ENCODE peak calls at places on chromosomes 12 and 14, in four cellular contexts. F is A673, Y is endodermal cell, K is cardiac fibroblast. M is an unnamed sample.

GRCh38 chr12:108532061-108532848 is 17.2 kb downstream of the FICD start:
- DNase-seq in F (peak; percentile 85), K (no peak), Y (no peak), M (no peak)

GRCh38 chr14:56059054-56059453 is 59.2 kb upstream of the PELI2 start:
- DNase-seq in Y (no peak), K (peak; percentile 11), F (no peak), M (no peak)

GRCh38 chr12:47223848-47224213 is 144.1 kb upstream of the AMIGO2 start:
- DNase-seq in F (no peak), K (peak; percentile 44), Y (no peak), M (no peak)

GRCh38 chr12:104958946-104959841 is 1.1 kb upstream of the SLC41A2 start:
- DNase-seq in F (no peak), K (peak; percentile 46), Y (peak; percentile 72), M (no peak)

GRCh38 chr12:34190054-34190453 is 167.8 kb downstream of the ALG10 start:
- DNase-seq in Y (no peak), F (no peak), K (no peak), M (no peak)

GRCh38 chr12:120055639-120056038 is 60.9 kb downstream of the RAB35 start:
- DNase-seq in Y (no peak), K (no peak), F (no peak), M (no peak)

GRCh38 chr12:10027311-10028099 is 3.0 kb upstream of the CLEC9A start:
- DNase-seq in F (peak; percentile 68), K (peak; percentile 59), Y (no peak), M (peak; percentile 60)

GRCh38 chr12:46553266-46553665 is 180.7 kb upstream of the SLC38A2 start:
- DNase-seq in Y (no peak), F (peak; percentile 51), K (peak; percentile 91), M (no peak)

GRCh38 chr12:122841544-122842321 is 6.5 kb downstream of the HIP1R start:
- DNase-seq in Y (peak; percentile 59), K (peak; percentile 78), F (no peak), M (no peak)

GRCh38 chr12:19833775-19834501 is 394.6 kb downstream of the AEBP2 start:
- DNase-seq in Y (no peak), K (peak; percentile 78), F (peak; percentile 19), M (peak; percentile 67)

GRCh38 chr14:101077511-101078074 is 174.1 kb upstream of the RTL1 start:
- DNase-seq in Y (peak; percentile 92), K (no peak), F (peak; percentile 18), M (no peak)

GRCh38 chr14:95424533-95424932 is 91.9 kb downstream of the SYNE3 start:
- DNase-seq in Y (no peak), K (peak; percentile 68), F (no peak), M (peak; percentile 10)

GRCh38 chr14:77339407-77339806 is 18.6 kb downstream of the GSTZ1 start:
- DNase-seq in K (peak; percentile 79), F (no peak), Y (no peak), M (peak; percentile 34)

GRCh38 chr14:90675399-90675798 is 140.8 kb downstream of the TTC7B start:
- DNase-seq in Y (no peak), F (no peak), K (peak; percentile 36), M (peak; percentile 61)

GRCh38 chr12:116718578-116719454 is 19.1 kb downstream of the SPRING1 start:
- DNase-seq in F (peak; percentile 69), K (peak; percentile 45), Y (no peak), M (no peak)

GRCh38 chr12:16347391-16348298 is at the start of gene MGST1:
- DNase-seq in Y (peak; percentile 98), F (peak; percentile 29), K (peak; percentile 74), M (no peak)

GRCh38 chr14:39781466-39781865 is 349.2 kb upstream of the FBXO33 start:
- DNase-seq in K (no peak), F (no peak), Y (peak; percentile 59), M (no peak)

GRCh38 chr12:51976376-51977160 is 25.1 kb downstream of the ACVR1B start:
- DNase-seq in F (no peak), K (peak; percentile 86), Y (no peak), M (peak; percentile 55)

GRCh38 chr12:69886101-69886500 is 61.1 kb downstream of the MYRFL start:
- DNase-seq in F (no peak), K (no peak), Y (no peak), M (no peak)

DNA sequence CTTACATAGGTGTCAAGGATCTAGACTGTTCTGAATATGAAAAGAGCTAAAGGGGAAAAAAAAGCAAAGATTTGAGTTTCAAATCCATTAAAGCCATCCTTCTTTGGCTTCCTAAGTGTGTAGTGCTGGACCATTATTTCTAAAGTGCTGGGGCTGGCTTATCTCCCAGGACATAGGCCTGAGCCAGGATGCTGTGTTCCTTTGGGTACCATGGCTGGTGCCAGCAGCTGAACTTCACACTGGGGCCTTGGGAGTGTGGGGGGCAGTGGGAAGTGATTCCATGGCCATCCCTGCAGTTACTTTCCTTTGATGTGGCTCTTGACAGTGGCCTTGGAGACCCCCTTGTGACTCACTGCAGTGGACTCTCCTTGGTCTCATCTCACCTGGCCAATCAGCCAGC is 20.8 kb downstream of the PRMT8 start:
- DNase-seq in Y (no peak), F (no peak), K (no peak), M (no peak)
- H3K4me3 ChIP-seq in Y (no peak overlapping the region), F (no peak overlapping the region), K (no peak overlapping the region), M (no peak overlapping the region)

GRCh38 chr14:73240816-73241480 is 3.6 kb downstream of the PAPLN start:
- DNase-seq in F (no peak), K (no peak), Y (peak; percentile 39), M (no peak)

GRCh38 chr14:73241481-73242165 is 4.3 kb downstream of the PAPLN start:
- DNase-seq in F (no peak), K (no peak), Y (peak; percentile 65), M (no peak)

GRCh38 chr14:73243748-73244147 is 6.4 kb downstream of the PAPLN start:
- DNase-seq in K (no peak), Y (no peak), F (no peak), M (no peak)

GRCh38 chr14:73243341-73243740 is 6.0 kb downstream of the PAPLN start:
- DNase-seq in F (no peak), Y (no peak), K (no peak), M (no peak)

GRCh38 chr14:73242274-73242960 is 5.1 kb downstream of the PAPLN start:
- DNase-seq in K (no peak), F (no peak), Y (no peak), M (no peak)
- TF ChIP-seq CTCF in K (no peak), F (no peak), Y (no peak), M (no peak)

GRCh38 chr12:113459981-113460380 is 11.7 kb downstream of the LHX5 start:
- DNase-seq in K (no peak), F (no peak), Y (no peak), M (no peak)

GRCh38 chr12:113463746-113464743 is 7.6 kb downstream of the LHX5 start:
- DNase-seq in F (no peak), K (peak; percentile 34), Y (peak; percentile 84), M (no peak)

GRCh38 chr12:113462880-113463745 is 8.6 kb downstream of the LHX5 start:
- DNase-seq in F (no peak), Y (peak; percentile 87), K (no peak), M (no peak)

GRCh38 chr12:113461666-113462065 is 10.0 kb downstream of the LHX5 start:
- DNase-seq in F (peak; percentile 57), K (peak; percentile 33), Y (peak; percentile 76), M (no peak)

DNA sequence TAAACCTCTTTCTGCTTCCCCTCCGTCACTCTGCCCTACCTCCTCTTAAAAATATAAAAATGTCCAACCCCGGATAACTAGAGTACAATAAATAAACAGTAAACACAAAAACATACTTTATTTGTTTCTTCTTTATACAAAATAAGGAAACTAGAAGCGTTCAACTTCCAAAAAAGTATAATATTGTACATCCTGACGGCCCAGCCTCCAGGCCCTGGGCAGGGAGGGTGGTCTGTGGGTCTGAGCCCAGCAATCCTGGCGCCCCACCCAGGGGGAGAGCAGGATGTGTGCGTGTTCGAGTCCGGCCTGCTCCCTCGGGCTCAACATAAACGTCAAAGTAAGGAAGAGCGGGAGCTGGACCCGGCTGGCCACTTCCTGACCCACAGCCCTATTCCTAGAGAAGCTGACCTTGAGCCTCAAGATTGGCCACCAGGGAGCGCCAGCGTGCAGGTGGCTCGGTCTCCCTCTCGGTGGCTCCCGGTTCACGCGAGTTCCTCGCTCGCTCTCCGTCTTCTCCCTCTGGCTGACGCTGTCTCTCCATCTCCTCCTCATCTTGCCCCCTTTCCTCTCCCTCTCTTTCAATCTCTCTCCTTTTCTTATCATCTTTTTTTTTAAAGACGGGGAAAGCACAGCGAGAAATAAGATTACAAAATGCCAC is 9.4 kb downstream of the LHX5 start:
- DNase-seq in F (peak; percentile 80), K (peak; percentile 81), Y (peak; percentile 98), M (peak; percentile 24)
- H3K4me3 ChIP-seq in F (no peak overlapping the region), K (peak overlapping the region; percentile 18), Y (no peak overlapping the region), M (no peak overlapping the region)

GRCh38 chr12:57514720-57515467 is 5.4 kb downstream of the DDIT3 start:
- DNase-seq in F (no peak), K (no peak), Y (peak; percentile 59), M (no peak)
- TF ChIP-seq CTCF in F (no peak), K (no peak), Y (no peak), M (no peak)

GRCh38 chr14:100072783-100073346 is 7.6 kb downstream of the EVL start:
- DNase-seq in Y (no peak), K (no peak), F (no peak), M (no peak)

GRCh38 chr14:100067971-100068959 is 3.0 kb downstream of the EVL start:
- DNase-seq in K (peak; percentile 55), F (peak; percentile 35), Y (no peak), M (no peak)

GRCh38 chr14:100069161-100069800 is 4.1 kb downstream of the EVL start:
- DNase-seq in F (no peak), Y (no peak), K (no peak), M (no peak)

GRCh38 chr14:100071545-100071944 is 6.3 kb downstream of the EVL start:
- DNase-seq in Y (no peak), K (no peak), F (no peak), M (no peak)

DNA sequence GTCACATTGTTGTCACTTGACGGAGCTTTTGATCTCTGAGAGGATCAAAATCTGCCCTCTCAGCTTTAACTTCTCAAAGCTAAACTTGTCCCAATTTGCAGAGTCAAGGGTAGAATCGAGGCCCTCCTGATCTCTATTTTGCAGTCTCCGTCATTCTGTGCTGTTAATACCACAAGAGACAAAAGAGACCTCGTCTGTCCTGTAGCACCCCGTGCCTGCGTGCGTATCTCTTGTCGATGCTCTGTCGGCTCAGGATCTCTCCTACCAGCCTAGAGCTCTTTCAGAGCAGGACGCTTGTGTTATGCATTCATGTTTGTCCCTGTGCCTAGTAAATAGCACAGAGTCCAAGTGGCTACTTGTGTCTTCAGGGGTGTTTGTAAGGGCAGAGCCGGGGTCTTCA is 5.1 kb downstream of the EVL start:
- DNase-seq in Y (no peak), F (no peak), K (no peak), M (no peak)
- H3K4me3 ChIP-seq in Y (no peak overlapping the region), F (no peak overlapping the region), K (no peak overlapping the region), M (no peak overlapping the region)

GRCh38 chr14:105282098-105282725 is 18.6 kb downstream of the BRF1 start:
- DNase-seq in K (no peak), F (no peak), Y (peak; percentile 68), M (no peak)
- TF ChIP-seq CTCF in K (no peak), F (no peak), Y (peak; percentile 15), M (no peak)

M was measured in AG09309.